ENCODE peak calls at places on chromosome 13, in seven cellular contexts. L is cerebellar nuclear complex, V is amniotic epithelial cell, C is NCI-H2029, Q is head of caudate nucleus, R is left ventricle myocardium inferior, W is iris pigment epithelial cell. G is an unnamed sample.

GRCh38 chr13:50893211-50893852 is 16.3 kb upstream of the RNASEH2B start:
- DNase-seq in L (no peak), V (peak), C (no peak), Q (no peak), R (no peak), W (peak), G (no peak)

GRCh38 chr13:114073881-114074551 is 58.4 kb downstream of the RASA3 start:
- DNase-seq in L (no peak), V (no peak), C (no peak), Q (no peak), R (no peak), W (no peak), G (no peak)

GRCh38 chr13:98217597-98217996 is 40.5 kb upstream of the RNF113B start:
- DNase-seq in L (no peak), V (no peak), C (no peak), Q (no peak), R (no peak), W (no peak), G (peak)

GRCh38 chr13:33057019-33057785 is 41.0 kb downstream of the KL start:
- DNase-seq in L (no peak), V (no peak), C (no peak), Q (no peak), R (no peak), W (peak), G (no peak)

GRCh38 chr13:50126378-50127016 is 111.3 kb downstream of the KCNRG start:
- DNase-seq in L (no peak), V (peak), C (no peak), Q (no peak), R (no peak), W (peak), G (no peak)

GRCh38 chr13:110815471-110816204 is 99.2 kb downstream of the ANKRD10 start:
- DNase-seq in L (no peak), V (peak), C (peak), Q (no peak), R (no peak), W (no peak), G (peak)

GRCh38 chr13:27425918-27426630 is 1.7 kb downstream of the GTF3A start:
- DNase-seq in L (no peak), V (peak), C (peak), Q (peak), R (peak), W (peak), G (peak)

GRCh38 chr13:45447050-45447661 is 17.6 kb upstream of the COG3 start:
- DNase-seq in L (no peak), V (no peak), C (no peak), Q (no peak), R (no peak), W (no peak), G (no peak)

GRCh38 chr13:110137677-110138008 is 169.3 kb downstream of the COL4A1 start:
- DNase-seq in L (no peak), V (no peak), C (peak), Q (no peak), R (peak), W (no peak), G (peak)

GRCh38 chr13:34731486-34731885 is 210.6 kb upstream of the NBEA start:
- DNase-seq in L (no peak), V (peak), C (no peak), Q (no peak), R (no peak), W (peak), G (no peak)

GRCh38 chr13:110826861-110827672 is 87.8 kb downstream of the ANKRD10 start:
- DNase-seq in L (no peak), V (no peak), C (peak), Q (no peak), R (no peak), W (no peak), G (no peak)

GRCh38 chr13:89310943-89311342 is 1639.8 kb downstream of the SLITRK5 start:
- DNase-seq in L (no peak), V (no peak), C (no peak), Q (no peak), R (no peak), W (no peak), G (no peak)

GRCh38 chr13:73722120-73722519 is 412.1 kb downstream of the KLF12 start:
- DNase-seq in L (no peak), V (peak), C (no peak), Q (no peak), R (no peak), W (peak), G (no peak)

GRCh38 chr13:26656919-26657318 is 99.4 kb downstream of the WASF3 start:
- DNase-seq in L (no peak), V (peak), C (no peak), Q (no peak), R (no peak), W (peak), G (no peak)

GRCh38 chr13:91904005-91904404 is 505.6 kb downstream of the GPC5 start:
- DNase-seq in L (no peak), V (no peak), C (no peak), Q (no peak), R (no peak), W (no peak), G (no peak)

GRCh38 chr13:24097667-24098066 is 62.9 kb upstream of the SPATA13 start:
- DNase-seq in L (no peak), V (no peak), C (no peak), Q (no peak), R (no peak), W (no peak), G (no peak)

GRCh38 chr13:105806335-105806920 is 729.0 kb downstream of the EFNB2 start:
- DNase-seq in L (no peak), V (peak), C (no peak), Q (no peak), R (no peak), W (peak), G (no peak)

GRCh38 chr13:107275945-107276614 is 708.1 kb upstream of the ARGLU1 start:
- DNase-seq in L (no peak), V (peak), C (no peak), Q (no peak), R (no peak), W (peak), G (no peak)

GRCh38 chr13:106468207-106468606 is 67.3 kb downstream of the EFNB2 start:
- DNase-seq in L (no peak), V (no peak), C (no peak), Q (peak), R (peak), W (no peak), G (no peak)

GRCh38 chr13:68359105-68359504 is 1129.0 kb upstream of the PCDH9 start:
- DNase-seq in L (no peak), V (no peak), C (no peak), Q (no peak), R (no peak), W (no peak), G (no peak)

GRCh38 chr13:30045916-30046704 is 195.7 kb upstream of the UBL3 start:
- DNase-seq in L (no peak), V (peak), C (no peak), Q (no peak), R (no peak), W (peak), G (no peak)

GRCh38 chr13:42007844-42008243 is 40.6 kb upstream of the DGKH start:
- DNase-seq in L (no peak), V (peak), C (no peak), Q (no peak), R (no peak), W (peak), G (no peak)

GRCh38 chr13:46296920-46297319 is 85.2 kb downstream of the LRRC63 start:
- DNase-seq in L (no peak), V (peak), C (no peak), Q (no peak), R (no peak), W (peak), G (no peak)

GRCh38 chr13:113804703-113805430 is 45.8 kb downstream of the TMEM255B start:
- DNase-seq in L (no peak), V (no peak), C (no peak), Q (no peak), R (peak), W (no peak), G (no peak)

GRCh38 chr13:97914537-97914936 is 38.9 kb upstream of the IPO5 start:
- DNase-seq in L (no peak), V (peak), C (no peak), Q (no peak), R (no peak), W (peak), G (no peak)

GRCh38 chr13:37769078-37769477 is 100.5 kb downstream of the TRPC4 start:
- DNase-seq in L (no peak), V (no peak), C (no peak), Q (no peak), R (no peak), W (no peak), G (no peak)

GRCh38 chr13:25980255-25980654 is 71.6 kb downstream of the SHISA2 start:
- DNase-seq in L (no peak), V (peak), C (peak), Q (peak), R (no peak), W (peak), G (no peak)

GRCh38 chr13:19601749-19602725 is 31.4 kb upstream of the MPHOSPH8 start:
- DNase-seq in L (no peak), V (peak), C (peak), Q (no peak), R (peak), W (peak), G (peak)

GRCh38 chr13:109727251-109727650 is 59.1 kb downstream of the IRS2 start:
- DNase-seq in L (no peak), V (no peak), C (no peak), Q (no peak), R (no peak), W (no peak), G (no peak)

GRCh38 chr13:105655046-105655445 is 880.4 kb downstream of the EFNB2 start:
- DNase-seq in L (no peak), V (peak), C (no peak), Q (no peak), R (no peak), W (peak), G (no peak)

GRCh38 chr13:84896128-84896527 is 903.1 kb downstream of the SLITRK6 start:
- DNase-seq in L (no peak), V (peak), C (no peak), Q (peak), R (no peak), W (peak), G (no peak)

GRCh38 chr13:52195052-52195837 is 35.8 kb upstream of the NEK3 start:
- DNase-seq in L (no peak), V (peak), C (no peak), Q (peak), R (peak), W (peak), G (peak)

GRCh38 chr13:97026759-97027555 is 32.7 kb upstream of the OXGR1 start:
- DNase-seq in L (no peak), V (no peak), C (no peak), Q (no peak), R (no peak), W (no peak), G (no peak)

GRCh38 chr13:97043302-97043701 is 49.0 kb upstream of the OXGR1 start:
- DNase-seq in L (no peak), V (peak), C (no peak), Q (no peak), R (no peak), W (peak), G (no peak)

GRCh38 chr13:74036373-74036772 is 97.8 kb downstream of the KLF12 start:
- DNase-seq in L (no peak), V (no peak), C (no peak), Q (no peak), R (no peak), W (no peak), G (no peak)

GRCh38 chr13:113126265-113127150 is 3.9 kb downstream of the F10 start:
- DNase-seq in L (no peak), V (no peak), C (no peak), Q (peak), R (no peak), W (no peak), G (no peak)